ENCODE peak calls at places on chromosomes 2 and 18, in five cellular contexts. One of them, this sample, is unnamed.

GRCh38 chr2:31337197-31337596 is 77.3 kb downstream of the XDH start:
- DNase-seq in 8988T: no peak
- DNase-seq in neural progenitor cell: no peak
- DNase-seq in heart left ventricle: no peak
- DNase-seq in EL: peak
- DNase-seq in this sample: no peak

GRCh38 chr18:21826641-21827302 is 86.2 kb downstream of the MIB1 start:
- DNase-seq in heart left ventricle: no peak
- DNase-seq in 8988T: no peak
- DNase-seq in EL: no peak
- DNase-seq in neural progenitor cell: no peak
- DNase-seq in this sample: no peak

GRCh38 chr18:78092901-78093300 is 843.3 kb downstream of the GALR1 start:
- DNase-seq in neural progenitor cell: no peak
- DNase-seq in 8988T: no peak
- DNase-seq in heart left ventricle: no peak
- DNase-seq in EL: no peak
- DNase-seq in this sample: no peak

GRCh38 chr18:6414118-6414722 is 491 bp downstream of the L3MBTL4 start:
- DNase-seq in EL: peak
- DNase-seq in 8988T: peak
- DNase-seq in heart left ventricle: peak
- DNase-seq in neural progenitor cell: peak
- DNase-seq in this sample: peak

GRCh38 chr18:76528477-76529432 is 33.7 kb upstream of the ZNF516 start:
- DNase-seq in heart left ventricle: peak
- DNase-seq in EL: peak
- DNase-seq in neural progenitor cell: peak
- DNase-seq in 8988T: no peak
- DNase-seq in this sample: peak

GRCh38 chr2:17520761-17521160 is 2.5 kb upstream of the RAD51AP2 start:
- DNase-seq in neural progenitor cell: no peak
- DNase-seq in 8988T: no peak
- DNase-seq in EL: no peak
- DNase-seq in heart left ventricle: no peak
- DNase-seq in this sample: no peak

GRCh38 chr2:46329803-46330775 is 32.9 kb downstream of the EPAS1 start:
- DNase-seq in heart left ventricle: no peak
- DNase-seq in 8988T: no peak
- DNase-seq in EL: peak
- DNase-seq in neural progenitor cell: no peak
- DNase-seq in this sample: no peak

GRCh38 chr2:223460774-223461211 is 141.4 kb downstream of the SCG2 start:
- DNase-seq in 8988T: no peak
- DNase-seq in neural progenitor cell: no peak
- DNase-seq in EL: peak
- DNase-seq in heart left ventricle: no peak
- DNase-seq in this sample: peak

GRCh38 chr18:25974630-25975077 is 115.8 kb downstream of the SS18 start:
- DNase-seq in heart left ventricle: no peak
- DNase-seq in neural progenitor cell: no peak
- DNase-seq in EL: no peak
- DNase-seq in 8988T: no peak
- DNase-seq in this sample: peak

GRCh38 chr2:182372661-182373060 is 54.2 kb downstream of the PDE1A start:
- DNase-seq in neural progenitor cell: no peak
- DNase-seq in heart left ventricle: peak
- DNase-seq in EL: peak
- DNase-seq in 8988T: peak
- DNase-seq in this sample: peak

GRCh38 chr2:98507940-98508689 is 63.5 kb downstream of the INPP4A start:
- DNase-seq in heart left ventricle: peak
- DNase-seq in neural progenitor cell: no peak
- DNase-seq in 8988T: no peak
- DNase-seq in EL: no peak
- DNase-seq in this sample: no peak

GRCh38 chr2:218329027-218329825 is 27.4 kb upstream of the CATIP start:
- DNase-seq in EL: no peak
- DNase-seq in heart left ventricle: no peak
- DNase-seq in neural progenitor cell: no peak
- DNase-seq in 8988T: no peak
- DNase-seq in this sample: no peak

GRCh38 chr2:189210250-189211075 is 30.9 kb upstream of the COL5A2 start:
- DNase-seq in EL: peak
- DNase-seq in neural progenitor cell: no peak
- DNase-seq in 8988T: no peak
- DNase-seq in heart left ventricle: peak
- DNase-seq in this sample: peak

GRCh38 chr2:224570328-224570993 is 14.7 kb downstream of the CUL3 start:
- DNase-seq in 8988T: no peak
- DNase-seq in EL: no peak
- DNase-seq in neural progenitor cell: no peak
- DNase-seq in heart left ventricle: no peak
- DNase-seq in this sample: no peak

GRCh38 chr18:56812674-56813073 is 161.5 kb downstream of the WDR7 start:
- DNase-seq in heart left ventricle: no peak
- DNase-seq in neural progenitor cell: no peak
- DNase-seq in 8988T: no peak
- DNase-seq in EL: no peak
- DNase-seq in this sample: peak

GRCh38 chr18:47249602-47250001 is 1.9 kb downstream of the SKOR2 start:
- DNase-seq in neural progenitor cell: no peak
- DNase-seq in 8988T: no peak
- DNase-seq in heart left ventricle: no peak
- DNase-seq in EL: no peak
- DNase-seq in this sample: no peak

GRCh38 chr2:215532844-215533243 is 97.0 kb upstream of the FN1 start:
- DNase-seq in 8988T: no peak
- DNase-seq in neural progenitor cell: no peak
- DNase-seq in heart left ventricle: no peak
- DNase-seq in EL: no peak
- DNase-seq in this sample: peak

GRCh38 chr2:216842634-216843033 is 17.2 kb downstream of the TNP1 start:
- DNase-seq in EL: no peak
- DNase-seq in 8988T: no peak
- DNase-seq in heart left ventricle: peak
- DNase-seq in neural progenitor cell: no peak
- DNase-seq in this sample: no peak

GRCh38 chr2:44934962-44935853 is 6.3 kb upstream of the SIX3 start:
- DNase-seq in heart left ventricle: no peak
- DNase-seq in neural progenitor cell: peak
- DNase-seq in 8988T: no peak
- DNase-seq in EL: peak
- DNase-seq in this sample: peak

GRCh38 chr2:53268086-53268485 is 499.5 kb upstream of the CHAC2 start:
- DNase-seq in EL: no peak
- DNase-seq in heart left ventricle: no peak
- DNase-seq in 8988T: no peak
- DNase-seq in neural progenitor cell: peak
- DNase-seq in this sample: peak

GRCh38 chr2:147663964-147664363 is 180.9 kb upstream of the ACVR2A start:
- DNase-seq in 8988T: no peak
- DNase-seq in neural progenitor cell: no peak
- DNase-seq in EL: no peak
- DNase-seq in heart left ventricle: no peak
- DNase-seq in this sample: no peak

GRCh38 chr2:182606728-182607681 is 109.1 kb upstream of the DNAJC10 start:
- DNase-seq in EL: no peak
- DNase-seq in neural progenitor cell: no peak
- DNase-seq in heart left ventricle: no peak
- DNase-seq in 8988T: no peak
- DNase-seq in this sample: no peak

GRCh38 chr18:32437080-32437834 is 33.4 kb downstream of the GAREM1 start:
- DNase-seq in EL: no peak
- DNase-seq in 8988T: no peak
- DNase-seq in heart left ventricle: no peak
- DNase-seq in neural progenitor cell: no peak
- DNase-seq in this sample: no peak

GRCh38 chr2:33505966-33506365 is 29.5 kb downstream of the RASGRP3 start:
- DNase-seq in neural progenitor cell: no peak
- DNase-seq in 8988T: no peak
- DNase-seq in heart left ventricle: no peak
- DNase-seq in EL: no peak
- DNase-seq in this sample: no peak

GRCh38 chr2:159684796-159685195 is 27.5 kb upstream of the MARCHF7 start:
- DNase-seq in heart left ventricle: no peak
- DNase-seq in 8988T: peak
- DNase-seq in neural progenitor cell: no peak
- DNase-seq in EL: peak
- DNase-seq in this sample: peak

GRCh38 chr2:143081616-143082015 is 47.6 kb upstream of the ARHGAP15 start:
- DNase-seq in EL: no peak
- DNase-seq in neural progenitor cell: no peak
- DNase-seq in heart left ventricle: no peak
- DNase-seq in 8988T: no peak
- DNase-seq in this sample: no peak

GRCh38 chr2:149885468-149885867 is 297.9 kb upstream of the MMADHC start:
- DNase-seq in heart left ventricle: no peak
- DNase-seq in EL: peak
- DNase-seq in neural progenitor cell: no peak
- DNase-seq in 8988T: no peak
- DNase-seq in this sample: no peak

GRCh38 chr2:156356006-156356764 is 23.7 kb upstream of the NR4A2 start:
- DNase-seq in heart left ventricle: no peak
- DNase-seq in EL: peak
- DNase-seq in neural progenitor cell: no peak
- DNase-seq in 8988T: no peak
- DNase-seq in this sample: no peak

GRCh38 chr18:77250926-77251729 is 1.5 kb downstream of the GALR1 start:
- DNase-seq in EL: no peak
- DNase-seq in 8988T: no peak
- DNase-seq in heart left ventricle: no peak
- DNase-seq in neural progenitor cell: peak
- DNase-seq in this sample: peak

GRCh38 chr2:233822101-233822771 is 32.1 kb downstream of the HJURP start:
- DNase-seq in 8988T: no peak
- DNase-seq in EL: no peak
- DNase-seq in heart left ventricle: no peak
- DNase-seq in neural progenitor cell: no peak
- DNase-seq in this sample: no peak

GRCh38 chr2:66126936-66127527 is 307.9 kb upstream of the MEIS1 start:
- DNase-seq in 8988T: no peak
- DNase-seq in neural progenitor cell: no peak
- DNase-seq in heart left ventricle: no peak
- DNase-seq in EL: no peak
- DNase-seq in this sample: no peak

GRCh38 chr18:73458186-73458964 is 590.6 kb upstream of the NETO1 start:
- DNase-seq in 8988T: no peak
- DNase-seq in heart left ventricle: no peak
- DNase-seq in EL: no peak
- DNase-seq in neural progenitor cell: no peak
- DNase-seq in this sample: no peak

GRCh38 chr2:119481501-119482455 is 42.5 kb downstream of the SCTR start:
- DNase-seq in neural progenitor cell: no peak
- DNase-seq in 8988T: no peak
- DNase-seq in heart left ventricle: no peak
- DNase-seq in EL: no peak
- DNase-seq in this sample: no peak

GRCh38 chr2:119873350-119874013 is 113.8 kb downstream of the PTPN4 start:
- DNase-seq in EL: no peak
- DNase-seq in heart left ventricle: no peak
- DNase-seq in neural progenitor cell: no peak
- DNase-seq in 8988T: no peak
- DNase-seq in this sample: peak

GRCh38 chr18:5052491-5052890 is 144.6 kb downstream of the AKAIN1 start:
- DNase-seq in 8988T: no peak
- DNase-seq in EL: no peak
- DNase-seq in heart left ventricle: no peak
- DNase-seq in neural progenitor cell: no peak
- DNase-seq in this sample: no peak

GRCh38 chr18:21389903-21390302 is 147.9 kb downstream of the GREB1L start:
- DNase-seq in heart left ventricle: no peak
- DNase-seq in 8988T: no peak
- DNase-seq in neural progenitor cell: no peak
- DNase-seq in EL: no peak
- DNase-seq in this sample: no peak

GRCh38 chr2:232300894-232301387 is 77.6 kb upstream of the ALPP start:
- DNase-seq in 8988T: no peak
- DNase-seq in heart left ventricle: no peak
- DNase-seq in EL: peak
- DNase-seq in neural progenitor cell: no peak
- DNase-seq in this sample: no peak

GRCh38 chr18:62660741-62661140 is 54.6 kb upstream of the PHLPP1 start:
- DNase-seq in heart left ventricle: no peak
- DNase-seq in neural progenitor cell: no peak
- DNase-seq in EL: peak
- DNase-seq in 8988T: no peak
- DNase-seq in this sample: no peak

GRCh38 chr2:96685592-96686459 is 43.3 kb downstream of the FER1L5 start:
- DNase-seq in heart left ventricle: peak
- DNase-seq in neural progenitor cell: peak
- DNase-seq in EL: no peak
- DNase-seq in 8988T: no peak
- DNase-seq in this sample: peak